ENCODE peak calls at places on chromosomes 3 and 15, in nine cellular contexts. M is thoracic aorta, Q is foreskin fibroblast, W is cardiac fibroblast, Y is AG04450, C is fibroblast of lung, I is AG10803, N is mucosa of descending colon, H is OCI-LY7. S is an unnamed sample.

GRCh38 chr15:81105521-81105920 is 28.5 kb upstream of the CFAP161 start:
- DNase-seq in M (no peak), I (peak), Q (no peak), W (peak), H (no peak), N (no peak), Y (no peak), C (no peak), S (no peak)

GRCh38 chr15:67947254-67948039 is 106.7 kb upstream of the PIAS1 start:
- DNase-seq in H (no peak), Y (no peak), M (no peak), Q (no peak), W (no peak), I (no peak), C (no peak), N (no peak), S (no peak)

GRCh38 chr3:64104691-64105101 is 81.4 kb upstream of the PSMD6 start:
- DNase-seq in I (no peak), Y (no peak), H (no peak), M (no peak), C (no peak), N (no peak), Q (no peak), W (peak), S (no peak)

GRCh38 chr3:87307805-87308204 is 31.4 kb upstream of the POU1F1 start:
- DNase-seq in C (no peak), M (no peak), Q (no peak), N (no peak), W (no peak), I (no peak), H (no peak), Y (no peak), S (no peak)

GRCh38 chr3:52446631-52447511 is 2.0 kb upstream of the SEMA3G start:
- DNase-seq in W (peak), C (peak), N (no peak), M (no peak), Y (no peak), I (peak), H (peak), Q (peak), S (peak)

GRCh38 chr3:101591071-101591470 is 17.1 kb downstream of the PCNP start:
- DNase-seq in N (no peak), Y (no peak), C (no peak), Q (no peak), H (no peak), W (no peak), M (no peak), I (no peak), S (no peak)

GRCh38 chr15:82963356-82964341 is 11.1 kb upstream of the HOMER2 start:
- DNase-seq in Q (no peak), Y (no peak), H (no peak), W (peak), N (no peak), M (no peak), C (no peak), I (peak), S (no peak)

GRCh38 chr3:123783050-123783724 is 100.9 kb downstream of the MYLK start:
- DNase-seq in N (no peak), M (no peak), H (no peak), W (no peak), I (no peak), Q (no peak), C (peak), Y (no peak), S (no peak)

GRCh38 chr3:190252080-190252479 is 70.2 kb downstream of the CLDN1 start:
- DNase-seq in N (no peak), I (peak), H (no peak), Q (peak), M (no peak), W (peak), C (peak), Y (peak), S (no peak)

GRCh38 chr3:36957072-36957471 is 12.2 kb upstream of the TRANK1 start:
- DNase-seq in Q (no peak), N (no peak), H (no peak), W (no peak), C (no peak), I (no peak), M (no peak), Y (no peak), S (no peak)

GRCh38 chr15:31303434-31304073 is 23.1 kb upstream of the KLF13 start:
- DNase-seq in W (peak), I (peak), Q (no peak), C (no peak), N (peak), M (no peak), Y (no peak), H (peak), S (no peak)

GRCh38 chr3:47276558-47276957 is 6.0 kb downstream of the KIF9 start:
- DNase-seq in I (no peak), C (no peak), Q (no peak), W (no peak), Y (no peak), H (no peak), N (no peak), M (no peak), S (no peak)

GRCh38 chr15:101657968-101658784 is 6.0 kb upstream of the TM2D3 start:
- DNase-seq in I (no peak), M (no peak), W (no peak), Y (no peak), C (no peak), H (no peak), Q (no peak), N (no peak), S (no peak)

GRCh38 chr15:73183071-73183470 is 130.8 kb downstream of the NEO1 start:
- DNase-seq in I (no peak), Y (no peak), W (no peak), N (no peak), C (no peak), Q (no peak), M (no peak), H (no peak), S (no peak)

GRCh38 chr3:135907422-135908165 is 57.9 kb upstream of the PPP2R3A start:
- DNase-seq in Q (no peak), W (no peak), N (no peak), Y (no peak), H (no peak), C (no peak), I (no peak), M (no peak), S (no peak)

GRCh38 chr15:40487816-40488682 is 17.3 kb downstream of the CHST14 start:
- DNase-seq in M (no peak), Q (no peak), Y (no peak), C (no peak), W (no peak), I (no peak), H (no peak), N (no peak), S (no peak)

GRCh38 chr3:47407896-47408838 is 27.3 kb downstream of the PTPN23 start:
- DNase-seq in I (no peak), N (no peak), M (no peak), H (no peak), W (no peak), Y (no peak), C (no peak), Q (no peak), S (no peak)

GRCh38 chr3:160756907-160757623 is 1.0 kb downstream of the PPM1L start:
- DNase-seq in I (no peak), Q (no peak), C (no peak), M (no peak), H (no peak), W (no peak), Y (no peak), N (peak), S (peak)

GRCh38 chr3:143203848-143204247 is 84.3 kb downstream of the CHST2 start:
- DNase-seq in M (no peak), Y (no peak), Q (peak), H (no peak), W (peak), C (no peak), I (peak), N (no peak), S (no peak)

GRCh38 chr15:78131295-78132021 is at the start of gene CIB2:
- DNase-seq in M (no peak), I (peak), C (peak), Q (peak), W (peak), Y (peak), N (peak), H (peak), S (peak)

GRCh38 chr3:81459733-81460132 is 301.7 kb downstream of the GBE1 start:
- DNase-seq in H (no peak), N (no peak), Q (no peak), Y (no peak), W (no peak), C (no peak), M (no peak), I (no peak), S (no peak)

GRCh38 chr3:149820183-149820582 is 7.2 kb downstream of the RNF13 start:
- DNase-seq in N (no peak), Y (no peak), M (no peak), I (no peak), Q (no peak), C (no peak), H (no peak), W (no peak), S (no peak)

GRCh38 chr3:94011208-94011842 is 17.1 kb downstream of the STX19 start:
- DNase-seq in I (no peak), W (no peak), Q (no peak), H (no peak), M (no peak), C (no peak), Y (no peak), N (no peak), S (no peak)

GRCh38 chr15:69857686-69858391 is 239.9 kb downstream of the TLE3 start:
- DNase-seq in H (peak), W (no peak), Q (no peak), N (no peak), C (no peak), M (no peak), I (no peak), Y (no peak), S (no peak)

GRCh38 chr3:14223595-14223994 is 45.0 kb downstream of the LSM3 start:
- DNase-seq in M (no peak), N (no peak), C (no peak), I (no peak), Y (no peak), Q (no peak), W (no peak), H (no peak), S (no peak)

DNA sequence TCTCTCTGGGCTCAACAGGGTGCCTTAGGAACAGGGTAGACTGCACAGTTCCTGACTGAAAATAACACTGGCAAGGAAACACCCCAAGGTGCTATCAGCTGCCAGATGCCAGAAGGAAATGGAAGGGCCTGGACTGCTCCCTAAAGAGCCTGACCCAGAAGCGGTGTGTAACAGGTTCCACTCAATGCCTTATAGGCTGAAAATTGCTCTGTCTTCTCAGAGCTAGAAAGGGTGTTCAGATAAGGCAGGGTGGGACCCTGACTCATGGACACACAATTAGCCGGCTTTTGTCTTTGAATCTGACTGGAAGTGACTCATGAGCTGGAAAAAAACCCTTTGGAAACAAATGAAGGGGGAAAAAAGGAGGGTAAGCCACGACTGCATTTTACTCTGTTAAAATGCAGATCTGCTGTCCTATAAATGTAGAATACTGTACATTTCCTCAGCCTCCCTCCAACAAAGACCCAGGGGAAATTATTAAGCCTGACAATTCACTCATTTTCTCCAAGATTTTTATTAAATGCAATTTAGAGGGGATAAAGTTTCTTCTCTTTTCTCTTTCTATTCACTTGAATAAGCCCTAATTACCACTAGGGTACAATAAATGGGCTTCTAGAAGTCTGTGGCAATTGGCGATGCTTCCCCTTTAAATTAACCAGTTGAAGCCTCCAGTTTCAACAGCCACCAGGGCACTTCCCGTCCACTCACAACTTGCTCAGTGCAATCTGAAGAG is 160.2 kb upstream of the TBL1XR1 start:
- DNase-seq in C (peak), W (peak), H (peak), Y (peak), N (no peak), Q (peak), M (no peak), I (peak), S (no peak)
- TF ChIP-seq CTCF in C (peak), W (no peak), H (peak), Y (no peak), N (no peak), Q (no peak), M (peak), I (no peak), S (no peak)

GRCh38 chr15:45117327-45118130 is 3.4 kb downstream of the DUOXA2 start:
- DNase-seq in C (no peak), H (no peak), Y (no peak), N (no peak), I (no peak), M (no peak), W (no peak), Q (no peak), S (no peak)
- H3K4me3 ChIP-seq in C (peak), H (no peak), Y (peak), N (no peak), I (no peak), M (peak), W (no peak), Q (no peak), S (no peak)

DNA sequence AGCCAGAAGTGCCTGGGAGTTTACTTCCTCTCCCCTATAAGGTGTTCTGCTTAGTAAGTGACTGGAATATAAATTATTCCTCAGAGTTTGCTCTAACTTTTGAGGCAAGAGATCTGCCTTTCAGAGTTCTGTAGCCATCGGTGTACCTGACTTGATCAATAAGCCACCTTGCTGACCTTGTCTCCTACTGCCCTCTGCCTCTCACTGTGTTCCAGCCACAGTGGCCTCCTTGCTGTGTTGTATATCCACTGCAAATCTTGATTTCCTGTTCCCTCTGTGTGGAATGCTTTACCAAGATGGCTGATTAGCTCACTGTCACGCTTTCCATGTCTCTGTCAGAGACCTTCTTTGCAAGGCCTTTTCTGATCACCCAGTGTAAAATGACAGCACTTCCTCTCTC is 442.4 kb downstream of the SQOR start:
- DNase-seq in Q (no peak), I (no peak), N (no peak), C (no peak), W (no peak), H (no peak), M (no peak), Y (no peak), S (no peak)
- TF ChIP-seq CTCF in Q (no peak), I (no peak), N (no peak), C (no peak), W (no peak), H (no peak), M (no peak), Y (no peak), S (no peak)

DNA sequence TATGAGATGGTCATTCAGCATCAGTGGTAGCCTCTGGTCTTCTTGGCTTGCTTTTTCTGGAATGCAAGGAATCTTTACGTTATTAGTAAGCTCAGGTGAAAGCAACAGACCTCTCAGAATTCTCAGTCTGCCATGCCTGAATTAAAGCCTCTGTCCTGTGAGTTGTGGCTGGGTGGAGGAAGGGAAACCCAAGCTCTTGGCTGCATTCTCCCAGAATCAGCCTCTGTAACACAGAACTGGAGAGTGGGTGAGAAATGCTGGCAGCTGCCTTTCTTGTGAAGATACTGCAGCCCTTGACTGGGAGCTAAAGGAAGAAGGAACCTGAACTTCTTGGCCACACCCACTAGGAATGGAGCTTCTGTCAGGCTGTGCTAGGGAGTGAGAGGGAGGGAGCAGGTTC is 505.8 kb downstream of the EPHA3 start:
- DNase-seq in H (no peak), Y (no peak), C (no peak), W (no peak), Q (no peak), M (no peak), I (no peak), N (no peak), S (no peak)
- H3K4me3 ChIP-seq in H (no peak), Y (no peak), C (no peak), W (no peak), Q (no peak), M (no peak), I (no peak), N (no peak), S (no peak)

GRCh38 chr3:24088782-24089181 is 143.7 kb downstream of the NR1D2 start:
- DNase-seq in Q (peak), I (peak), C (peak), H (peak), W (peak), M (no peak), N (no peak), Y (no peak), S (no peak)
- TF ChIP-seq CTCF in Q (peak), I (peak), C (peak), H (peak), W (peak), M (no peak), N (no peak), Y (peak), S (peak)